ENCODE peak calls at places on chromosomes 13 and 19, in eight cellular contexts. A is CD8-positive, alpha-beta T cell; V is cardiac fibroblast; W is hepatocyte; P is epithelial cell of esophagus; H is lower leg skin; Q is CD4-positive, alpha-beta T cell; M is AG09319. K is an unnamed sample.

GRCh38 chr13:100128373-100128772 is 39.5 kb downstream of the PCCA start:
- DNase-seq in A (no peak), V (peak), W (peak), P (peak), H (no peak), Q (no peak), M (no peak), K (no peak)

GRCh38 chr13:44271915-44272341 is 101.7 kb upstream of the SERP2 start:
- DNase-seq in A (no peak), V (peak), W (no peak), P (no peak), H (peak), Q (no peak), M (no peak), K (no peak)

GRCh38 chr19:48458016-48458415 is 2.6 kb downstream of the KCNJ14 start:
- DNase-seq in A (no peak), V (peak), W (no peak), P (no peak), H (no peak), Q (no peak), M (no peak), K (no peak)

GRCh38 chr13:33624253-33624652 is 193.7 kb upstream of the RFC3 start:
- DNase-seq in A (no peak), V (no peak), W (no peak), P (no peak), H (no peak), Q (no peak), M (no peak), K (no peak)

GRCh38 chr13:85864963-85865530 is 65.8 kb upstream of the SLITRK6 start:
- DNase-seq in A (no peak), V (no peak), W (peak), P (peak), H (no peak), Q (no peak), M (no peak), K (no peak)

GRCh38 chr19:46603752-46604241 is 2.7 kb downstream of the CALM3 start:
- DNase-seq in A (no peak), V (no peak), W (peak), P (no peak), H (peak), Q (no peak), M (no peak), K (no peak)

GRCh38 chr19:46813570-46814358 is 25.4 kb upstream of the SLC1A5 start:
- DNase-seq in A (no peak), V (peak), W (no peak), P (peak), H (no peak), Q (no peak), M (no peak), K (no peak)

GRCh38 chr13:21443171-21443570 is 15.9 kb downstream of the ZDHHC20 start:
- DNase-seq in A (no peak), V (no peak), W (no peak), P (no peak), H (no peak), Q (no peak), M (no peak), K (no peak)

GRCh38 chr19:10432736-10433130 is 12.4 kb downstream of the PDE4A start:
- DNase-seq in A (no peak), V (no peak), W (no peak), P (no peak), H (no peak), Q (no peak), M (no peak), K (no peak)

GRCh38 chr13:90783273-90783672 is 564.2 kb upstream of the MIR17HG start:
- DNase-seq in A (no peak), V (no peak), W (no peak), P (no peak), H (no peak), Q (no peak), M (no peak), K (no peak)

GRCh38 chr13:101429733-101430132 is 13.4 kb upstream of the NALCN start:
- DNase-seq in A (no peak), V (no peak), W (no peak), P (peak), H (no peak), Q (no peak), M (no peak), K (no peak)

GRCh38 chr13:99122171-99122570 is 78.5 kb upstream of the UBAC2 start:
- DNase-seq in A (no peak), V (no peak), W (no peak), P (no peak), H (no peak), Q (no peak), M (no peak), K (no peak)

GRCh38 chr13:20492036-20492435 is 33.6 kb downstream of the CRYL1 start:
- DNase-seq in A (no peak), V (no peak), W (no peak), P (peak), H (no peak), Q (no peak), M (no peak), K (no peak)

GRCh38 chr13:109348514-109349340 is 437.7 kb downstream of the IRS2 start:
- DNase-seq in A (no peak), V (peak), W (no peak), P (peak), H (no peak), Q (no peak), M (no peak), K (no peak)

GRCh38 chr13:53311561-53311960 is 282.9 kb downstream of the OLFM4 start:
- DNase-seq in A (no peak), V (no peak), W (no peak), P (no peak), H (no peak), Q (no peak), M (no peak), K (no peak)

GRCh38 chr13:25171517-25172302 is at the start of gene AMER2:
- DNase-seq in A (no peak), V (peak), W (peak), P (no peak), H (no peak), Q (no peak), M (no peak), K (no peak)

GRCh38 chr13:23741879-23742510 is 147.2 kb downstream of the MIPEP start:
- DNase-seq in A (no peak), V (no peak), W (no peak), P (no peak), H (no peak), Q (no peak), M (no peak), K (no peak)

GRCh38 chr13:35512271-35512920 is 35.9 kb upstream of the MAB21L1 start:
- DNase-seq in A (no peak), V (peak), W (peak), P (peak), H (no peak), Q (no peak), M (peak), K (peak)

GRCh38 chr19:27821418-27822018 is 1391.4 kb downstream of the UQCRFS1 start:
- DNase-seq in A (no peak), V (no peak), W (no peak), P (no peak), H (no peak), Q (no peak), M (no peak), K (no peak)

GRCh38 chr19:43798546-43799409 is 3.5 kb downstream of the LYPD5 start:
- DNase-seq in A (peak), V (peak), W (peak), P (peak), H (peak), Q (peak), M (no peak), K (no peak)

GRCh38 chr19:46660008-46660517 is 919 bp downstream of the DACT3 start:
- DNase-seq in A (no peak), V (peak), W (peak), P (no peak), H (no peak), Q (no peak), M (no peak), K (no peak)

GRCh38 chr13:46593403-46593802 is 40.4 kb downstream of the LRCH1 start:
- DNase-seq in A (no peak), V (no peak), W (no peak), P (no peak), H (no peak), Q (peak), M (no peak), K (no peak)

GRCh38 chr19:51948979-51949378 is 21.7 kb downstream of the ZNF613 start:
- DNase-seq in A (no peak), V (peak), W (no peak), P (no peak), H (no peak), Q (no peak), M (no peak), K (no peak)

GRCh38 chr13:59415498-59415897 is 748.2 kb downstream of the DIAPH3 start:
- DNase-seq in A (no peak), V (no peak), W (no peak), P (no peak), H (no peak), Q (no peak), M (no peak), K (no peak)

GRCh38 chr13:30256713-30257432 is 50.5 kb downstream of the KATNAL1 start:
- DNase-seq in A (no peak), V (peak), W (peak), P (no peak), H (no peak), Q (no peak), M (no peak), K (peak)

GRCh38 chr19:11673608-11674041 is 65.1 kb downstream of the ZNF823 start:
- DNase-seq in A (no peak), V (peak), W (peak), P (peak), H (peak), Q (no peak), M (no peak), K (peak)

GRCh38 chr19:34963531-34964406 is at the start of gene ZNF792:
- DNase-seq in A (peak), V (peak), W (peak), P (peak), H (peak), Q (peak), M (no peak), K (no peak)

GRCh38 chr19:48993175-48994034 is at the start of the genes GYS1 and RUVBL2:
- DNase-seq in A (peak), V (peak), W (peak), P (peak), H (peak), Q (peak), M (peak), K (peak)

GRCh38 chr13:79777504-79777903 is 296.5 kb downstream of the NDFIP2 start:
- DNase-seq in A (no peak), V (no peak), W (no peak), P (no peak), H (no peak), Q (no peak), M (no peak), K (no peak)

GRCh38 chr19:43636121-43636683 is 3.4 kb downstream of the CADM4 start:
- DNase-seq in A (no peak), V (no peak), W (no peak), P (no peak), H (no peak), Q (no peak), M (no peak), K (no peak)

GRCh38 chr19:1074512-1075283 is 7.7 kb downstream of the ARHGAP45 start:
- DNase-seq in A (peak), V (no peak), W (no peak), P (no peak), H (peak), Q (peak), M (no peak), K (no peak)

GRCh38 chr13:35309711-35310110 is 166.8 kb downstream of the MAB21L1 start:
- DNase-seq in A (no peak), V (no peak), W (no peak), P (no peak), H (no peak), Q (no peak), M (no peak), K (no peak)

GRCh38 chr19:41853344-41853743 is 6.7 kb upstream of the RPS19 start:
- DNase-seq in A (no peak), V (no peak), W (no peak), P (no peak), H (no peak), Q (no peak), M (no peak), K (no peak)

GRCh38 chr19:33432408-33433170 is 59.1 kb downstream of the CEBPG start:
- DNase-seq in A (no peak), V (no peak), W (no peak), P (no peak), H (no peak), Q (no peak), M (no peak), K (no peak)

GRCh38 chr13:98548230-98548629 is 28.7 kb downstream of the STK24 start:
- DNase-seq in A (no peak), V (no peak), W (no peak), P (no peak), H (no peak), Q (no peak), M (no peak), K (no peak)

GRCh38 chr13:73598021-73598712 is 536.0 kb downstream of the KLF12 start:
- DNase-seq in A (no peak), V (peak), W (peak), P (peak), H (no peak), Q (no peak), M (no peak), K (no peak)

GRCh38 chr19:21221653-21222052 is 79.8 kb downstream of the ZNF431 start:
- DNase-seq in A (no peak), V (no peak), W (no peak), P (no peak), H (no peak), Q (no peak), M (no peak), K (no peak)

GRCh38 chr19:14470031-14470876 is 4.9 kb downstream of the PTGER1 start:
- DNase-seq in A (no peak), V (no peak), W (no peak), P (no peak), H (no peak), Q (no peak), M (no peak), K (no peak)

GRCh38 chr13:42876270-42876714 is 94.9 kb downstream of the FAM216B start:
- DNase-seq in A (no peak), V (peak), W (no peak), P (no peak), H (no peak), Q (no peak), M (no peak), K (no peak)

DNA sequence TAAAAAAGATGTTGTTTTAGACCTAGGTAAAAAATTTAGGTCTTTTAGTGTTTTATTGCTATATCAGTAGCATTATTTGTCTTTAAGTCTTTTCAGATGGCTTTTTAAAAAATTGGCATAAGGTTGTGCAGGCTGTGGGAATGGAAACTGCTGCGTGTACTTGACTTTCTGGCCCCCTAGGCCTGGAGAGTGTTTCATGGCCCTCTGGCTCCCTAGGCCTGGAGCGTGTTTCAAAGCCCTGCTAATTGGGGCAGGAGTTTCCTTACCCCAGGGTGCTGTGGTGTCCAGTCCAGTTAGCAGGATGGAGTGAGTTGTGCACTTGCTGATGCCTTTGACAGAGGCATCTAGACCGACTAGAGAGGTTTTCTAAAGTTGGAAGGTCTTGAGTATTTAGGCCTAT is 23.8 kb downstream of the PRAM1 start:
- DNase-seq in A (no peak), V (no peak), W (no peak), P (no peak), H (no peak), Q (no peak), M (no peak), K (no peak)
- TF ChIP-seq CTCF in A (no peak), V (no peak), W (no peak), P (no peak), H (no peak), Q (no peak), M (no peak), K (no peak)

GRCh38 chr13:28584873-28585317 is 74.0 kb upstream of the POMP start:
- DNase-seq in A (no peak), V (peak), W (no peak), P (no peak), H (no peak), Q (no peak), M (peak), K (peak)
- TF ChIP-seq CTCF in A (no peak), V (no peak), W (no peak), P (no peak), H (no peak), Q (no peak), M (no peak), K (no peak)

GRCh38 chr19:2785244-2786000 is at the start of gene THOP1:
- DNase-seq in A (peak), V (peak), W (peak), P (peak), H (peak), Q (peak), M (peak), K (peak)

GRCh38 chr19:2780284-2780683 is 2.8 kb downstream of the SGTA start:
- DNase-seq in A (no peak), V (no peak), W (no peak), P (no peak), H (no peak), Q (no peak), M (no peak), K (no peak)

GRCh38 chr19:2782357-2782935 is 627 bp downstream of the SGTA start:
- DNase-seq in A (no peak), V (peak), W (no peak), P (no peak), H (no peak), Q (no peak), M (no peak), K (no peak)

GRCh38 chr19:2783781-2784145 is 690 bp upstream of the SGTA start:
- DNase-seq in A (no peak), V (no peak), W (no peak), P (no peak), H (no peak), Q (no peak), M (no peak), K (no peak)

DNA sequence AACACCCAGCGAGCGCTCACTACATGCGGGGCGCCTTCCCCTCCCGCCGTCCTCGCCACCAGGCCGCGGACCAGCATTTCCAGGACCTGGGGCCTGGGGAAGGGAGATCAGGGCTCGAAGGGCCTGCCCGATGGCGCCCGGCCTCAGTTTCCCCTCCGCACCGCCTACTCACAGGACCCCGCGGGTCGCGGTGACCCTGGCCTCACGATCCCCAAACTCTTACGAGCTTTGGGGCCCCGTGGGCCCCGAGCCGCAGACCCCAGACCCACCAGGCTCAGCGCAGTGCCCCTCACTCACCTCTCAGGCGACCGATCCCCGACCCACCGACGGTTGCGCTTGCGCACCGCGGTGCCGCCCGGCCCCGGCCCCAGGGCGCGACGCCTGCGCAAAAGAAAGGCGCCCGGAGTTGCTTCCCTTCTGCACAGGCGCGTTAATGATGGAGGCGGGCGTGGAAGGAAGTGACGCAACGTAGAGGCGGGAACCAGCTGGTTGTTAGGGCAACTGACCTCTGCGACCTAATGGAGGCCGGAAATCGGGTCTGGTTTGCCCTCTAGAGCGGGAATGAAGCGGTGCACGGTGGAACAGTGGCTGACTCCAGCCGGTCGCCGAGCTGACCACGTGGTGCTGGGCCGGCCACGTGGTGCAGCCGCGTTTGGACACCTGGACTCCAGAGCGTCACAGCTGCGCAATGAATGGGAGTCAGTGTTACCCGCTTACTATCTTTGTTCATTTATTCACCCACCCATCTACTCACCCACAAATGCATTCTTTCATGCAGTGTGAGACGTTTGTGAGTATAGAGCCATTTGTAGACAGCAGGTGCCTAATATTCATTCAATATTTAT is at the start of gene SGTA:
- DNase-seq in A (peak), V (peak), W (peak), P (peak), H (peak), Q (peak), M (peak), K (peak)
- TF ChIP-seq CTCF in A (no peak), V (peak), W (peak), P (peak), H (no peak), Q (peak), M (peak), K (peak)

DNA sequence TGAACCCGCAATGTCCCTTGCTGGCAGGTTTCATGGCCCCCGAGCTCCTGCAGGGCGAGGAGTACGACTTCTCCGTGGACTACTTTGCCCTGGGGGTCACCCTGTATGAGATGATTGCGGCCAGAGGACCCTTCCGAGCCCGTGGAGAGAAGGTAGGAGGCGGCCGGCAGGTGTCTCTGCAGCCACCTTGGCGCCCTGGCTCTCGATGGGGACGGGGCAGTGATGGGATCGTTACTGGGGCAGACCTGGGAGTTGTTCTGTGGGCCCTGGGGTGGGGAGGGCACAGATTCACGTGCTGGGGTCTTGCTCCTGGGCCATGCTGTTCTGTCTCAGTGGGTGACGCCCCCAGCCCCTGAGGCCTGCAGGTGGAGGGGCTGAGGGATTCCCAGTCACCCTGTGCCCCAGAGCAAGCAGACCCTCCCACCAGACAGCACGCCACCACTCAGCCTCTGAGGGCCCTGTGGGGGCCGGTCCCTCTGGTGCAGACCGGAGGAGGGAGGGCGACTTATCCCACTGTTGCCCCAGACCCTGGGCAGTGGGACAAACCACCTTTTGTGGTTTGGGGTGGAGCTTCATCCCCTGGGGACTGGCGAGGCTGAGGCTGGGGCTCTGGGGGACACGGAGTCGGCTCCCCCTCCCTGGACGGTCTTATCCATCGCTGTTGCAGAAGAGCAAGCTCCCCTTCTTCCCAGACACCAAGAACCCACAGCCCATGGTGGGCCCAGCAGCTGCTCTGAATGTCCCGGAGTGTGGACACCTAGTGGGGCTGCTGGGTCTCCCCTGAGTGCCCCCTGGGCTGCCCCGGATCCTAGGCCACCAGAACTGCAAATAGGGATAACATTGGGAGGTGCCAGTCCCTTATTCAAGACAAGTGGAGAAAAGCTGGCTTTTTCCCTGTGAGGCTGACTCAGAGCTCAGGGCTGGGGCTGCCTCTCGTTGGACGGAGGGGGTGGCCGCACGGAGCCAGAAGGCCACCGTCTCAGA is 27.5 kb upstream of the TMEM255B start:
- DNase-seq in A (no peak), V (no peak), W (no peak), P (no peak), H (no peak), Q (no peak), M (no peak), K (no peak)
- TF ChIP-seq CTCF in A (no peak), V (no peak), W (no peak), P (no peak), H (no peak), Q (no peak), M (no peak), K (no peak)